ENCODE peak calls at places on chromosomes 12 and 14, in six cellular contexts. V, R, F, E, O and U are unnamed samples.

GRCh38 chr12:25284024-25284423 is 33.3 kb upstream of the KRAS start:
- DNase-seq in F (no peak), O (no peak), E (no peak), V (peak; percentile 40), R (no peak), U (no peak)

GRCh38 chr12:122886161-122886560 is 9.8 kb downstream of the VPS37B start:
- DNase-seq in R (no peak), F (no peak), O (no peak), V (no peak), E (no peak), U (no peak)

GRCh38 chr14:80350707-80351106 is 139.4 kb upstream of the DIO2 start:
- DNase-seq in F (no peak), R (no peak), O (no peak), V (no peak), E (no peak), U (no peak)

GRCh38 chr14:68082698-68083291 is 263.2 kb downstream of the RAD51B start:
- DNase-seq in E (no peak), F (no peak), V (no peak), O (no peak), R (no peak), U (no peak)

GRCh38 chr12:10082057-10082874 is 16.5 kb downstream of the CLEC1A start:
- DNase-seq in O (no peak), R (no peak), V (no peak), F (peak; percentile 33), E (no peak), U (peak; percentile 82)

GRCh38 chr14:31717294-31718085 is 156.3 kb downstream of the NUBPL start:
- DNase-seq in R (no peak), F (no peak), E (no peak), O (no peak), V (no peak), U (no peak)

GRCh38 chr12:31944299-31944698 is 14.9 kb upstream of the RESF1 start:
- DNase-seq in V (no peak), R (no peak), F (no peak), O (no peak), E (no peak), U (no peak)

GRCh38 chr14:63287661-63288483 is 30.9 kb downstream of the GPHB5 start:
- DNase-seq in V (no peak), E (no peak), R (no peak), O (no peak), F (no peak), U (no peak)

GRCh38 chr12:510071-510825 is 50.5 kb downstream of the B4GALNT3 start:
- DNase-seq in R (no peak), V (peak; percentile 66), F (no peak), E (no peak), O (no peak), U (no peak)

GRCh38 chr12:96237465-96238077 is 43.4 kb downstream of the ELK3 start:
- DNase-seq in R (peak; percentile 37), F (peak; percentile 94), V (no peak), E (peak; percentile 67), O (no peak), U (peak; percentile 80)

GRCh38 chr12:104695453-104696148 is 238.9 kb downstream of the CHST11 start:
- DNase-seq in V (no peak), O (peak; percentile 65), F (peak; percentile 45), E (peak; percentile 78), R (peak; percentile 78), U (no peak)

GRCh38 chr12:128920468-128920867 is 67.2 kb downstream of the GLT1D1 start:
- DNase-seq in V (no peak), F (no peak), O (no peak), E (no peak), R (no peak), U (peak; percentile 0)

GRCh38 chr12:79886917-79887519 is 47.9 kb downstream of the PPP1R12A start:
- DNase-seq in V (peak; percentile 63), F (peak; percentile 75), R (no peak), O (peak; percentile 72), E (no peak), U (peak; percentile 72)

GRCh38 chr12:51393676-51394545 is 2.7 kb upstream of the GALNT6 start:
- DNase-seq in V (peak; percentile 51), O (peak; percentile 76), R (peak; percentile 42), F (peak; percentile 77), E (peak; percentile 61), U (peak; percentile 55)

GRCh38 chr12:126369487-126370463 is 1304.5 kb downstream of the AACS start:
- DNase-seq in F (no peak), O (no peak), R (no peak), E (no peak), V (no peak), U (no peak)

GRCh38 chr14:47389520-47389919 is 285.9 kb downstream of the MDGA2 start:
- DNase-seq in R (no peak), O (no peak), E (no peak), V (no peak), F (no peak), U (no peak)

GRCh38 chr12:75315518-75315917 is 14.6 kb downstream of the CAPS2 start:
- DNase-seq in R (no peak), V (no peak), E (no peak), O (no peak), F (no peak), U (no peak)

GRCh38 chr14:51783765-51784164 is 76.6 kb upstream of the GNG2 start:
- DNase-seq in O (no peak), F (no peak), E (no peak), R (no peak), V (no peak), U (peak; percentile 15)

GRCh38 chr14:90491221-90491867 is 94.5 kb downstream of the CALM1 start:
- DNase-seq in F (no peak), V (no peak), O (no peak), E (no peak), R (no peak), U (no peak)

GRCh38 chr12:90229771-90230170 is 521.1 kb upstream of the ATP2B1 start:
- DNase-seq in E (no peak), F (no peak), V (no peak), O (no peak), R (no peak), U (no peak)

GRCh38 chr14:105167303-105168092 is 1.1 kb downstream of the JAG2 start:
- DNase-seq in R (no peak), F (no peak), O (no peak), V (no peak), E (no peak), U (no peak)

GRCh38 chr12:106962291-106962690 is 6.6 kb downstream of the TMEM263 start:
- DNase-seq in O (no peak), F (no peak), R (no peak), E (no peak), V (no peak), U (no peak)

GRCh38 chr12:39581592-39581991 is 38.0 kb downstream of the ABCD2 start:
- DNase-seq in R (no peak), V (no peak), O (no peak), E (no peak), F (no peak), U (no peak)

GRCh38 chr12:113936460-113936859 is 29.7 kb downstream of the RBM19 start:
- DNase-seq in V (no peak), O (no peak), E (no peak), F (no peak), R (no peak), U (no peak)

GRCh38 chr12:117662620-117663395 is 301.4 kb upstream of the NOS1 start:
- DNase-seq in O (no peak), F (no peak), E (no peak), R (no peak), V (no peak), U (no peak)

GRCh38 chr14:68349900-68350323 is 443.0 kb downstream of the ZFP36L1 start:
- DNase-seq in O (no peak), E (no peak), V (no peak), F (no peak), R (no peak), U (no peak)

GRCh38 chr12:56020437-56021189 is at the start of gene IKZF4:
- DNase-seq in V (no peak), O (peak; percentile 51), E (no peak), F (peak; percentile 82), R (no peak), U (peak; percentile 74)

GRCh38 chr12:122345042-122345441 is 77.4 kb downstream of the CLIP1 start:
- DNase-seq in V (no peak), O (no peak), R (no peak), F (no peak), E (no peak), U (no peak)

GRCh38 chr12:6953417-6954315 is 2.5 kb downstream of the PTPN6 start:
- DNase-seq in V (peak; percentile 56), E (peak; percentile 73), O (peak; percentile 66), R (peak; percentile 85), F (peak; percentile 82), U (peak; percentile 91)

GRCh38 chr12:50248883-50249282 is 34.4 kb downstream of the LIMA1 start:
- DNase-seq in V (peak; percentile 56), F (no peak), O (no peak), R (no peak), E (no peak), U (no peak)

GRCh38 chr14:90383731-90384542 is 12.9 kb upstream of the CALM1 start:
- DNase-seq in R (peak; percentile 27), V (peak; percentile 78), F (peak; percentile 57), E (peak; percentile 41), O (peak; percentile 91), U (no peak)

GRCh38 chr14:59185676-59186075 is 2.8 kb upstream of the DAAM1 start:
- DNase-seq in R (no peak), V (no peak), F (no peak), O (no peak), E (no peak), U (no peak)

GRCh38 chr14:71248204-71248603 is 340.9 kb downstream of the PCNX1 start:
- DNase-seq in V (peak; percentile 8), F (no peak), E (no peak), R (no peak), O (no peak), U (no peak)

GRCh38 chr12:75489187-75489586 is 8.6 kb downstream of the GLIPR1 start:
- DNase-seq in F (no peak), V (no peak), O (no peak), E (no peak), R (no peak), U (no peak)

GRCh38 chr14:94382099-94382498 is 6.3 kb downstream of the SERPINA1 start:
- DNase-seq in O (no peak), R (no peak), E (no peak), F (no peak), V (no peak), U (no peak)

GRCh38 chr14:65412881-65413738 is 580 bp downstream of the FUT8 start:
- DNase-seq in V (peak; percentile 66), E (peak; percentile 5), R (peak; percentile 54), F (peak; percentile 59), O (peak; percentile 47), U (peak; percentile 52)